ENCODE peak calls at places on chromosomes 1 and 21, in five cellular contexts. F is upper lobe of left lung, W is left lung, V is lower lobe of right lung, A is stomach. T is an unnamed sample.

GRCh38 chr1:167171286-167171929 is 49.3 kb upstream of the POU2F1 start:
- DNase-seq in V (no peak), W (no peak), A (no peak), F (no peak), T (no peak)

GRCh38 chr1:226875641-226876295 is 5.4 kb downstream of the PSEN2 start:
- DNase-seq in W (no peak), A (peak; percentile 77), V (peak; percentile 70), F (peak; percentile 41), T (no peak)

GRCh38 chr21:43921979-43922945 is 57.2 kb downstream of the AGPAT3 start:
- DNase-seq in V (no peak), A (no peak), F (peak; percentile 59), W (peak; percentile 48), T (no peak)

GRCh38 chr1:209106237-209106741 is 477.2 kb upstream of the CAMK1G start:
- DNase-seq in V (no peak), A (no peak), W (no peak), F (peak; percentile 26), T (no peak)

GRCh38 chr1:236495359-236496120 is 28.2 kb upstream of the LGALS8 start:
- DNase-seq in F (no peak), A (no peak), V (no peak), W (no peak), T (no peak)

GRCh38 chr1:4307468-4307845 is 347.0 kb upstream of the AJAP1 start:
- DNase-seq in F (no peak), W (no peak), V (no peak), A (no peak), T (no peak)

GRCh38 chr1:113811353-113811887 is 856 bp downstream of the RSBN1 start:
- DNase-seq in W (no peak), F (no peak), A (no peak), V (peak; percentile 50), T (peak; percentile 9)

GRCh38 chr1:28971980-28972771 is 57.8 kb downstream of the EPB41 start:
- DNase-seq in A (no peak), F (no peak), W (no peak), V (no peak), T (no peak)

GRCh38 chr1:154328318-154329151 is 3.2 kb downstream of the ATP8B2 start:
- DNase-seq in W (peak; percentile 95), V (peak; percentile 92), F (peak; percentile 97), A (peak; percentile 84), T (peak; percentile 93)

GRCh38 chr1:65063025-65063424 is 85.0 kb upstream of the AK4 start:
- DNase-seq in F (no peak), V (no peak), W (no peak), A (no peak), T (no peak)

GRCh38 chr1:118204648-118205047 is 19.6 kb upstream of the SPAG17 start:
- DNase-seq in V (no peak), F (no peak), W (no peak), A (no peak), T (no peak)

GRCh38 chr1:201013031-201013485 is 10.5 kb downstream of the KIF21B start:
- DNase-seq in V (peak; percentile 72), A (no peak), F (no peak), W (peak; percentile 86), T (no peak)

GRCh38 chr1:112956503-112957132 is 622 bp upstream of the SLC16A1 start:
- DNase-seq in V (peak; percentile 53), A (no peak), F (peak; percentile 86), W (peak; percentile 82), T (peak; percentile 22)

GRCh38 chr1:89523597-89524368 is 846 bp upstream of the LRRC8B start:
- DNase-seq in F (no peak), V (peak; percentile 72), A (peak; percentile 50), W (peak; percentile 22), T (peak; percentile 44)

GRCh38 chr1:38046333-38046883 is at the start of gene POU3F1:
- DNase-seq in F (peak; percentile 90), V (no peak), W (peak; percentile 83), A (no peak), T (peak; percentile 21)

GRCh38 chr1:219837274-219837993 is 90.9 kb downstream of the SLC30A10 start:
- DNase-seq in F (no peak), A (no peak), W (no peak), V (no peak), T (no peak)

GRCh38 chr1:98870959-98871903 is 133.4 kb downstream of the PLPPR5 start:
- DNase-seq in W (no peak), A (no peak), F (no peak), V (no peak), T (peak; percentile 22)

GRCh38 chr1:221963742-221964141 is 221.9 kb upstream of the DUSP10 start:
- DNase-seq in V (no peak), A (no peak), W (no peak), F (no peak), T (no peak)

GRCh38 chr21:43916691-43917514 is 51.9 kb downstream of the AGPAT3 start:
- DNase-seq in W (no peak), V (peak; percentile 46), A (no peak), F (peak; percentile 85), T (peak; percentile 52)

GRCh38 chr1:37482004-37482785 is 7.8 kb downstream of the ZC3H12A start:
- DNase-seq in W (no peak), A (no peak), F (peak; percentile 48), V (no peak), T (no peak)

GRCh38 chr1:11797525-11798216 is 8.1 kb downstream of the MTHFR start:
- DNase-seq in A (no peak), F (no peak), V (no peak), W (no peak), T (no peak)

GRCh38 chr21:34595457-34595856 is 19.5 kb downstream of the RCAN1 start:
- DNase-seq in F (peak; percentile 42), W (no peak), V (no peak), A (no peak), T (no peak)

DNA sequence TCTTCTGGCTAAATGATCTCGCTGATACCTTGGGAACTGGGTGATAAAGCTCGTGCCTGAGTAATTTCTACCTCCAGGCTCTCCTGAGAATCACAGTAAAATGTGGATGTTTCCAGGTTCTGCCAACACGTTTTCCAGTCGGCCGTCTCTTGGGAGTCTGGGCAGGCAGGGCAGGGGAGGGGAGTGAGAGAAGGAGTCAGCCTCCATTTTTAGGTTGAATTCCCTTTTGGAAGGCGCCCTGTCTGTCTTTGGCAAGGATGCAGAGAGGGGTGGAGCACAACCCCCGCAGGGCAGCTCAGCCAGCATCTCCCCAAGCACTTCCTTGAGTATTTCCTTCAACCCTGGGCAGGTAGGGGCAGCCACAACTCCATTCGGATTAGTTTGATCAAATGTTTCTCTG is 15.5 kb upstream of the ACTRT2 start:
- DNase-seq in V (no peak), F (no peak), W (peak; percentile 17), A (no peak), T (no peak)
- H3K9me3 ChIP-seq in V (peaks cover 16% of the 10 kb centered on the region), F (no peaks in the 10 kb centered on the region), W (peaks cover 19% of the 10 kb centered on the region), A (no peaks in the 10 kb centered on the region), T (no peaks in the 10 kb centered on the region)

GRCh38 chr1:164982545-164982944 is 374.0 kb downstream of the LMX1A start:
- DNase-seq in A (no peak), V (no peak), W (no peak), F (no peak), T (no peak)

GRCh38 chr1:164977561-164977960 is 379.0 kb downstream of the LMX1A start:
- DNase-seq in W (no peak), F (no peak), V (no peak), A (no peak), T (no peak)

GRCh38 chr1:164983023-164983650 is 373.4 kb downstream of the LMX1A start:
- DNase-seq in F (peak; percentile 1), A (no peak), V (no peak), W (no peak), T (no peak)
- H3K9me3 ChIP-seq in F (no peaks in the 10 kb centered on the region), A (no peaks in the 10 kb centered on the region), V (no peaks in the 10 kb centered on the region), W (no peaks in the 10 kb centered on the region), T (no peaks in the 10 kb centered on the region)

DNA sequence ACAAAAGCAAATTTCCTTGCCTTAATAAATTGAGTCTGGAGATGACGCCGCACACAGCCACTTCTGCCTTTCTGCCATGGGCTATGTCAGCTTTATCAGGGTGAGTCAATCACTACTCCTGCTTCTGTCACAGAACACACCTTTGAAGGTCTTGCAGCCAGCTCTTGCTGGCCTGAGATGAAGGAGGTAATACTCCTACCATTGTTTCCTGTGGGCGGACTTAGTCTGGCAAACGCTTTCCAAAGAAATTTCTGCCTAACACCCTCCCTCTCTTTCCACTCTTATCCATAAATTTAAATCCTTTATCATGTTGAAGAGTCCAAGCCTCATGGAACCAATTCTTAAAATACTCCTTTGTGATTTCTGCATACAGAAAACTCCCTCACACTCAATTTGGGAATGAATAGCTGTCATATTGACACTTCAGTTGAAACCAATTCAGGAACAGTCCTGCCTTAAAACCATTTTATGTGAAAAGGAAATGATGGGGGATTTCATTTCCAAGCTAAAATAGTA is 633.1 kb upstream of the CHRM3 start:
- DNase-seq in V (no peak), W (no peak), A (no peak), F (no peak), T (no peak)
- H3K9me3 ChIP-seq in V (no peaks in the 10 kb centered on the region), W (peaks cover 13% of the 10 kb centered on the region), A (no peaks in the 10 kb centered on the region), F (no peaks in the 10 kb centered on the region), T (no peaks in the 10 kb centered on the region)

GRCh38 chr21:18840239-18840638 is 436.7 kb upstream of the TMPRSS15 start:
- DNase-seq in W (no peak), A (no peak), V (no peak), F (no peak), T (no peak)
- H3K9me3 ChIP-seq in W (peaks cover 7% of the 10 kb centered on the region), A (no peaks in the 10 kb centered on the region), V (no peaks in the 10 kb centered on the region), F (no peaks in the 10 kb centered on the region), T (no peaks in the 10 kb centered on the region)

GRCh38 chr21:8988696-8989095 is 1532.7 kb upstream of the TPTE start:
- DNase-seq in A (no peak), V (no peak), W (no peak), F (no peak), T (no peak)
- H3K9me3 ChIP-seq in A (no peaks in the 10 kb centered on the region), V (no peaks in the 10 kb centered on the region), W (peaks cover 42% of the 10 kb centered on the region), F (no peaks in the 10 kb centered on the region), T (peaks cover 4% of the 10 kb centered on the region)

GRCh38 chr1:81299892-81300291 is 500.8 kb upstream of the ADGRL2 start:
- DNase-seq in W (no peak), A (no peak), V (no peak), F (no peak), T (no peak)
- H3K9me3 ChIP-seq in W (no peaks in the 10 kb centered on the region), A (no peaks in the 10 kb centered on the region), V (no peaks in the 10 kb centered on the region), F (no peaks in the 10 kb centered on the region), T (no peaks in the 10 kb centered on the region)

GRCh38 chr1:2803931-2804627 is 2.6 kb upstream of the TTC34 start:
- DNase-seq in W (peak; percentile 77), A (no peak), V (peak; percentile 42), F (peak; percentile 74), T (no peak)
- H3K9me3 ChIP-seq in W (no peaks in the 10 kb centered on the region), A (no peaks in the 10 kb centered on the region), V (no peaks in the 10 kb centered on the region), F (no peaks in the 10 kb centered on the region), T (no peaks in the 10 kb centered on the region)

DNA sequence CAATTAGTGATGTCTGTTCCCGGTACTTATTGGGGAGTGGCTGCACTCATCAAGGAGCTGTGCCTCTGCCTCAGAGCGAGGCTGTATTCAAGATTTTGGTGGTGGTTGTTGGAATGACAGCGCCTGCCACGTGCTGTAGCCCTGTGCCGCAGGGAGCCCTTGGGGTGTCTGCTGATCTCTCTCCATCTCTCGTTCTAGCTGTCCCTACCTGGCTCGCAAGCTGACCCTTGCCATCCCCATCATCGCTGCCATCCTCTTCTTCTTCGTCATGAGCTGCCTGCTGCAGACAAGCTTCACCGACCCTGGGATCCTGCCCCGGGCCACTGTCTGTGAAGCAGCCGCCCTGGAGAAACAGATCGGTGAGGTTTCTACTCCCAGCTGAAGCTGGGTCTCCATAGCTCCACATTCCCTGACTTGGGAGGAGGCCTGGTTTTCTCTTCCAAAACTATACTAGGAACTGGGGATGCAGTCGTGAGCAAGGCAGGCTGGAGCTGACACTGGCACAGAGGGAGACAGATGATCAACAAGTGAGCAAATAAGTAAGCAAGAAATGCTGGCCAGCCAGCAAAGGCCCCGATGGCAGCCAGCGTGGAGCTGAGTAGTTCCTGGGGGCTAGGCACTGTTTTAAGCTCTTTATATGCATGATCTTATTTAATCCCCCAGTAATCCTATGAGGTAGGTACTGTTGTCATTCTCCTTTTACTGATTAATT is 5.9 kb downstream of the ZDHHC18 start:
- DNase-seq in A (no peak), F (no peak), V (no peak), W (no peak), T (no peak)
- H3K9me3 ChIP-seq in A (no peaks in the 10 kb centered on the region), F (no peaks in the 10 kb centered on the region), V (no peaks in the 10 kb centered on the region), W (no peaks in the 10 kb centered on the region), T (no peaks in the 10 kb centered on the region)